ENCODE peak calls at places on chromosomes 12 and 14, in five cellular contexts. M is fibroblast of lung, P is lower leg skin, O is SK-N-SH, F is WTC11. S is an unnamed sample.
A peak's percentile ranks its signal among the peaks of the same experiment; 100 is the strongest.

GRCh38 chr14:31886161-31886835 is 190.8 kb upstream of the ARHGAP5 start:
- DNase-seq in F (no peak), P (no peak), O (no peak), M (peak; percentile 54), S (no peak)

GRCh38 chr12:116015525-116015924 is 262.0 kb downstream of the MED13L start:
- DNase-seq in F (no peak), P (no peak), O (peak; percentile 15), M (peak; percentile 57), S (no peak)

GRCh38 chr14:95547272-95547625 is 12.4 kb downstream of the GLRX5 start:
- DNase-seq in F (no peak), M (no peak), O (no peak), P (no peak), S (no peak)

GRCh38 chr14:55699131-55700057 is 119.4 kb downstream of the KTN1 start:
- DNase-seq in P (no peak), M (peak; percentile 86), F (no peak), O (no peak), S (no peak)

GRCh38 chr12:105067511-105068031 is 16.7 kb downstream of the ALDH1L2 start:
- DNase-seq in P (no peak), M (peak; percentile 76), O (no peak), F (no peak), S (no peak)

GRCh38 chr12:2390133-2390532 is 337.3 kb downstream of the CACNA1C start:
- DNase-seq in M (no peak), O (no peak), F (no peak), P (no peak), S (no peak)

GRCh38 chr12:41983394-41983793 is 161.3 kb downstream of the GXYLT1 start:
- DNase-seq in P (no peak), M (peak; percentile 71), F (no peak), O (no peak), S (no peak)

GRCh38 chr12:24991209-24992049 is 42.5 kb upstream of the BCAT1 start:
- DNase-seq in M (peak; percentile 46), F (no peak), O (peak; percentile 56), P (no peak), S (no peak)

GRCh38 chr12:92248977-92249376 is 103.3 kb upstream of the BTG1 start:
- DNase-seq in M (no peak), F (no peak), O (no peak), P (no peak), S (no peak)

GRCh38 chr12:3568695-3569094 is 77.7 kb downstream of the PRMT8 start:
- DNase-seq in O (no peak), P (no peak), F (no peak), M (no peak), S (no peak)

GRCh38 chr12:67377021-67377420 is 107.9 kb downstream of the CAND1 start:
- DNase-seq in P (no peak), F (no peak), M (no peak), O (no peak), S (no peak)

GRCh38 chr14:37590810-37591139 is 4.3 kb downstream of the FOXA1 start:
- DNase-seq in O (no peak), M (no peak), P (no peak), F (no peak), S (no peak)

GRCh38 chr12:34406996-34407300 is 384.7 kb downstream of the ALG10 start:
- DNase-seq in M (no peak), F (peak; percentile 5), O (no peak), P (no peak), S (no peak)

GRCh38 chr12:2679068-2679815 is 115.5 kb upstream of the FKBP4 start:
- DNase-seq in P (no peak), M (no peak), F (no peak), O (no peak), S (no peak)

GRCh38 chr12:116027551-116027821 is 250.0 kb downstream of the MED13L start:
- DNase-seq in M (peak; percentile 8), O (no peak), P (no peak), F (no peak), S (no peak)

GRCh38 chr14:91614187-91614586 is 104.1 kb upstream of the PPP4R3A start:
- DNase-seq in P (no peak), O (no peak), F (no peak), M (peak; percentile 13), S (no peak)

GRCh38 chr12:58844161-58844560 is 76.1 kb downstream of the LRIG3 start:
- DNase-seq in O (no peak), P (no peak), F (no peak), M (no peak), S (no peak)

GRCh38 chr12:42742691-42743090 is 153.1 kb upstream of the PRICKLE1 start:
- DNase-seq in P (no peak), O (no peak), F (no peak), M (no peak), S (no peak)

GRCh38 chr12:45215419-45216296 is at the start of gene ANO6:
- DNase-seq in M (peak; percentile 89), F (peak; percentile 84), O (peak; percentile 87), P (peak; percentile 86), S (peak; percentile 85)
- TF ChIP-seq CTCF in M (peak; percentile 40), F (no peak), O (peak; percentile 49), P (no peak), S (no peak)

DNA sequence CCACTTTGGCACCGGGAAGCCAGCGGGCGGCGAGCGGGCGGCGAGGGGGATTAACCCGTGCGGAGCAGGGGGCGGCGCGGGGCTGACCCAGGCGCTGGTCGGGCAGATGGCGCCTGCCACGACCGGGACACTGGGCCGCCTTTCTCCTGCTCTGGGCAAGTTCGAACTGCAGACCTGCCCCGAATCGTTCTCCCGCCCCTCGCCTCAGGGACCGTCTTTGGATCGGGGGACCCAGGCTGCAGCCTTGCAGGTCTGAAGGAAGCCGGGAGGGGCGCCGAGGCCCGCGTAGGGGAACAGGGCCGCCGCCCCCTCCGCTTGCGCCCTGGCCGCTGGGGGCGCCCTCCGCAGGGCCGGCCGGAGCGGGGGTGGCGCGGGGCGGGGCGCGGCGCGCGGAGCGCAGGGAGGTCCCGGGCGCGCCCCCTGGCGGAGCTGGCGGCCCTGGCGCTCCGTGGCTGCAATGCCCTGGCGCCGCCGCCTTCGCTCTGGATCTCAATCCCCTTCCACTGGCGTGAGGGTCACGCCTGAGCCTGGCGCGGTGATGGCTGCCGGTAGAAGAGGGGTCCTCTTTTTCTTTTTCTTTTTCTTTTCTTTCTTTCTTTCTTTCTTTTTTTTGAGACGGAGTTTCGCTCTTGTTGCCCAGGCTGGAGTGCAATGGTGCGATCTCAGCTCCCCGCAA is 447 bp upstream of the LTBP2 start:
- DNase-seq in O (peak; percentile 95), P (no peak), M (peak; percentile 74), F (peak; percentile 88), S (peak; percentile 86)
- TF ChIP-seq CTCF in O (peak; percentile 63), P (no peak), M (peak; percentile 44), F (peak; percentile 40), S (peak; percentile 53)

DNA sequence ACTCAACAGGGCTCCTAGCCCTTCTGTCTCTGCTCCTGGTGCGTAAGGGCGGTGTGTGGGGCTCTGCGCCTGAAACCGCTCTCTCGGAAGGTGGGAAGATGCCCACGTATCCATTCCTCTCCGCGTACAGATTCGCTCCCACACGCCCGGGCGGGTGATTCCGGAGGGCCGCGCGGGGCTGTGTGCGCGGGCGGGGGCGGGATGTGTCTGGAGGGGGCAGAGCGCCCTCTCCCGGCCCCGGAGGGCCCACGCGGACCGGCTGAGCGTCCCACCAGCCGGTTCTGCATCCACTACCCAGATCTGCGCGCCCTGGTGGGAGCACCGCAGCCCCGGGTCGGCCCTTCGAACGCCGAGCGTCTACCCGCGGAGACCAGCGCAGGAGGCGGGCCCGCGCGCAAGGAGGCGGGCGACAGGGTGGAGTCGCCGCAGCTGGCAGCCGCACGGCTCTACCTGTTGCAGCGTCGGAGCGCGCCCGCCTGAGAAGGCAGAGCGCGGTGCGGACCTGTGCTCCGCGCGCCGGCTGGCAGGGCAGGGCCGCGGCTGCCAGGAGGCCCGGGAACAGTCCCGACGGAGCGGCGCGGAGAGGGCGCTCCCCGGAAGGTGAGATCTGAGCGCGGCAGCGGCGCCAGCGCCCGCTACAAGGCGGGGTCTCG is 1.4 kb upstream of the KCNK13 start:
- DNase-seq in P (no peak), O (peak; percentile 92), F (peak; percentile 81), M (peak; percentile 63), S (peak; percentile 68)
- TF ChIP-seq CTCF in P (no peak), O (peak; percentile 55), F (peak; percentile 47), M (peak; percentile 38), S (peak; percentile 71)

GRCh38 chr12:65598688-65599087 is 225.6 kb upstream of the HMGA2 start:
- DNase-seq in P (no peak), M (no peak), O (no peak), F (no peak), S (no peak)
- TF ChIP-seq CTCF in P (no peak), M (no peak), O (no peak), F (no peak), S (no peak)

DNA sequence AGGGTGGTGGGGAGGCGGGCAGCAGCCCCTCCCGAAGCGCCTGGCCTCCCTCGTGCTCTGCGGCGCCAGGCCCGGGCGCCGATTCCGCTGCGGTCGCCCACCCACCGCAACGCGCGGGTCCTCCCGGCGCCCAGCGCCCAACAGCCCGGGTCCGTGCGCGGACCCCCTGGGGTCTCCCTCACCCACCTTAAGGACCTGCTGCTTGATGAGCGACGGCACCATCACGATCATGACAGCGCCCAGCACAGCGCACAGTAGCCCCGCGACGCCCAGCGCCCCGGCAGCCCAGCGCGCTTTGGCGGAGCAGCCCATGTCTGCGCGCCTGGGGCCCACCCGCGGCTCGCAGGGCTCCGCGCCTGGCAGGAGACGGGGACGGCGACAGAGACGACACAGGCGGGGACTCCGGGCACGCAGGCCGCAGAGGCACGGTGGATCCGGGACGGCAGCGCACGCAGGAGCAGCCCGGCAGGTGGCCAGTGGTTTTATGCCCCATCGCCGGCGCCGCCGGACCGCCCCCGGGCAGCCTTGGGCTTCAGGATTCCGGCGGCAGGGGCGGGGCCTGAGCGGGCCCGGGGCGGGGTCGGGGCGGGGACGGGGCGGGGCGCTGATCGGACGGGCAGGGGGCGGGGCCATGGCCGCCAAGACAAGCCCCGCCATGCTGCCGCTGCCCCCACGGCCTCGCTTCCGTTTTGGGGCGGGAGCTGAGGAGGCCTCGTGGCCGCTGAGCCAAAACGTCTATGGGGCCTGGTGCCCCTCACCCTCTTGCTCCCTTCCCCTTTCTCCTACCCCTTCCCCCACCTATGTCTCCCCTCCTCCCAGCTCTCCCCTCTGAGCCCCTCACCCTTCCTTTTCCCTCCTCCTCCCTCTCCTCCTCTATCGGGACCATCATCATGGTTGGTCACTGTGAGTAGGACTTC is at the start of gene SCARB1:
- DNase-seq in M (peak; percentile 64), O (peak; percentile 99), P (peak; percentile 66), F (peak; percentile 84), S (peak; percentile 84)
- TF ChIP-seq CTCF in M (no peak), O (no peak), P (no peak), F (no peak), S (no peak)

DNA sequence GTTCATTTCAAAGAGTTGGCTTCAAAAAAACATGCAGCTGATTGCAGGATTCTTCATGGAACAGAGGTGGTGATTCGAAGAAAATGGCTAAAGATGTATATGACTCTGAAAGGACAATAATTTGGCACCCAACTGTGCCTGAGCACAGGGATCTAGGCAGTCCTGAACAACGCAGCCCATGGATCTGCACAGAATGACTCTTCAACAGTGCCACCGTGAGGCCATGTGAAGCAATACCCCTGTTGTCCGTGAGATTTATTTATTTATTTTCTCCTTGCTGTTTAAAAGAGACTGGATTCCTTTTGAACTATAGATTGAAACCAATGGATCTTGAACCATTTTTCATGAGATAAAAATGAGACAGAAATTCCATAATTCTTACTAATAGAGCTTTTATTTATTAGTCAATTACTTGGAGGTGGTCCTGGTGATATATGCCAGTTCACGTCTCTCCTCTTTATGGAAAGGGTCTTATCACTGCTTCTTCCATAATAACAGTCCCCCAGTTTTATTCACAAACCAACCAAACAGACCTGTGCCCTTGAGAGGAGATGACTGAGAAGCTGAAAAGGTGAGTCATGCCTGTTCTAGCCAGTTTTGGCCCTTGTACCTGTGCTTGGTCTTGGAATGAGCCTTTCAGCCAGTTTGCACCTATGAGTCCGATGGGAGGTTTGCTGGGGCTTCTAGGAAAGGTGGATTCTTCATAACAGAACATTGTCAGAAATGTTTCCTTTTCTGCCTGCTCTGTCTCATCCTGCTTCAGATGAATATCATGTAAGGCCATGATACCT is 1598.3 kb downstream of the AACS start:
- DNase-seq in O (peak; percentile 17), M (no peak), P (no peak), F (no peak), S (peak; percentile 31)
- TF ChIP-seq CTCF in O (peak; percentile 46), M (no peak), P (no peak), F (no peak), S (peak; percentile 60)